ENCODE peak calls at places on chromosomes 2 and 18, in ten cellular contexts. I is natural killer cell treated with Interleukin-12 subunit alpha and Interleukin-12 subunit beta and Interleukin-15 and Interleukin-18, amount 100 ng/mL, for 72 hours; M is GM12865; D is activated T-helper 2 cell treated with anti-CD3 and anti-CD28 coated beads, Interferon-gamma antibody, Interleukin-2, Interleukin-4, amounts not matched to agents 10 μg/mL and 5 μg/mL and 100 μg/mL, durations not matched to agents 14 hours and 24 hours and 36 hours; O is A172; W is prostate gland; A is small intestine; T is Calu3; E is OCI-M1; J is D341Med. B is an unnamed sample.

GRCh38 chr2:174787485-174788205 is 23.4 kb upstream of the CHRNA1 start:
- DNase-seq in J (no peak), E (no peak), T (no peak), A (no peak), M (no peak), D (no peak), W (no peak), O (peak), I (no peak), B (peak)

GRCh38 chr2:191539068-191539467 is 138.9 kb upstream of the NABP1 start:
- DNase-seq in J (peak), O (peak), E (peak), T (peak), M (peak), A (peak), I (no peak), W (no peak), D (no peak), B (peak)

GRCh38 chr2:113273031-113273551 is 5.6 kb downstream of the PAX8 start:
- DNase-seq in O (no peak), A (no peak), D (no peak), I (no peak), M (peak), T (peak), J (peak), W (no peak), E (peak), B (peak)

GRCh38 chr2:218679119-218679518 is 7.2 kb downstream of the STK36 start:
- DNase-seq in M (no peak), D (no peak), O (peak), T (no peak), J (no peak), W (no peak), A (peak), I (no peak), E (peak), B (no peak)

GRCh38 chr2:178211943-178212342 is 17.6 kb downstream of the OSBPL6 start:
- DNase-seq in D (no peak), W (no peak), T (no peak), J (peak), I (no peak), M (no peak), E (no peak), O (no peak), A (no peak), B (peak)

GRCh38 chr18:46502444-46502843 is 154.6 kb downstream of the LOXHD1 start:
- DNase-seq in O (peak), D (no peak), A (no peak), J (no peak), W (no peak), E (peak), M (peak), T (no peak), I (no peak), B (peak)

GRCh38 chr2:56121995-56122394 is 61.8 kb upstream of the CCDC85A start:
- DNase-seq in A (no peak), O (no peak), E (no peak), T (no peak), D (no peak), W (no peak), M (no peak), J (no peak), I (no peak), B (no peak)

GRCh38 chr2:240997856-240998705 is at the start of gene SNED1:
- DNase-seq in A (peak), T (peak), I (peak), M (peak), E (no peak), D (peak), O (peak), J (peak), W (peak), B (peak)

GRCh38 chr2:18792684-18793083 is 203.3 kb upstream of the NT5C1B start:
- DNase-seq in I (no peak), W (no peak), J (no peak), D (no peak), O (no peak), M (no peak), E (no peak), T (no peak), A (no peak), B (no peak)

GRCh38 chr2:239516954-239517305 is 116.1 kb upstream of the HDAC4 start:
- DNase-seq in O (no peak), A (no peak), I (no peak), J (no peak), E (no peak), M (no peak), D (no peak), T (no peak), W (no peak), B (no peak)

GRCh38 chr2:69781321-69782248 is 39.7 kb downstream of the ANXA4 start:
- DNase-seq in W (peak), A (peak), O (no peak), I (no peak), T (peak), E (peak), J (no peak), M (peak), D (no peak), B (peak)

GRCh38 chr18:79690586-79691482 is 11.2 kb downstream of the CTDP1 start:
- DNase-seq in E (no peak), O (no peak), J (peak), I (no peak), A (no peak), W (no peak), T (no peak), D (no peak), M (no peak), B (no peak)

B was measured in mesendoderm.